ENCODE peak calls at places on chromosomes 7 and 10, in four cellular contexts. One of them, this sample, is unnamed.

GRCh38 chr10:81576336-81576735 is 298.7 kb upstream of the NRG3 start:
- DNase-seq in GM12865: no peak
- DNase-seq in NCI-H2107: no peak
- DNase-seq in NCI-H226: no peak
- DNase-seq in this sample: no peak

GRCh38 chr10:101570764-101571572 is 17.1 kb downstream of the POLL start:
- DNase-seq in NCI-H2107: no peak
- DNase-seq in GM12865: no peak
- DNase-seq in NCI-H226: no peak
- DNase-seq in this sample: no peak

GRCh38 chr7:111164442-111164841 is 73.5 kb downstream of the LRRN3 start:
- DNase-seq in GM12865: no peak
- DNase-seq in NCI-H226: no peak
- DNase-seq in NCI-H2107: no peak
- DNase-seq in this sample: no peak

GRCh38 chr7:96401200-96401599 is 79.3 kb upstream of the SLC25A13 start:
- DNase-seq in NCI-H2107: no peak
- DNase-seq in NCI-H226: no peak
- DNase-seq in GM12865: no peak
- DNase-seq in this sample: no peak

GRCh38 chr10:89295597-89295996 is 6.2 kb upstream of the IFIT2 start:
- DNase-seq in GM12865: peak; percentile 18
- DNase-seq in NCI-H2107: no peak
- DNase-seq in NCI-H226: peak; percentile 63
- DNase-seq in this sample: no peak

GRCh38 chr7:98232799-98233198 is 19.2 kb downstream of the TECPR1 start:
- DNase-seq in GM12865: no peak
- DNase-seq in NCI-H226: no peak
- DNase-seq in NCI-H2107: no peak
- DNase-seq in this sample: no peak

GRCh38 chr10:13450078-13450477 is 78.7 kb downstream of the BEND7 start:
- DNase-seq in GM12865: no peak
- DNase-seq in NCI-H226: peak; percentile 68
- DNase-seq in NCI-H2107: no peak
- DNase-seq in this sample: no peak

GRCh38 chr10:78372806-78373205 is 339.1 kb downstream of the RPS24 start:
- DNase-seq in NCI-H226: no peak
- DNase-seq in NCI-H2107: no peak
- DNase-seq in GM12865: no peak
- DNase-seq in this sample: no peak

GRCh38 chr7:4650471-4651047 is 31.5 kb upstream of the FOXK1 start:
- DNase-seq in GM12865: no peak
- DNase-seq in NCI-H2107: no peak
- DNase-seq in NCI-H226: no peak
- DNase-seq in this sample: no peak

GRCh38 chr10:16712883-16713282 is 104.3 kb downstream of the RSU1 start:
- DNase-seq in NCI-H226: no peak
- DNase-seq in GM12865: no peak
- DNase-seq in NCI-H2107: no peak
- DNase-seq in this sample: no peak

GRCh38 chr7:34837316-34837715 is 179.3 kb downstream of the NPSR1 start:
- DNase-seq in GM12865: no peak
- DNase-seq in NCI-H2107: no peak
- DNase-seq in NCI-H226: no peak
- DNase-seq in this sample: no peak

GRCh38 chr7:2071133-2071832 is 161.5 kb downstream of the MAD1L1 start:
- DNase-seq in GM12865: no peak
- DNase-seq in NCI-H2107: no peak
- DNase-seq in NCI-H226: no peak
- DNase-seq in this sample: no peak

GRCh38 chr7:2116903-2117680 is 115.7 kb downstream of the MAD1L1 start:
- DNase-seq in NCI-H226: peak; percentile 52
- DNase-seq in GM12865: no peak
- DNase-seq in NCI-H2107: no peak
- DNase-seq in this sample: no peak

GRCh38 chr10:102242118-102242485 is 790 bp upstream of the PITX3 start:
- DNase-seq in NCI-H226: no peak
- DNase-seq in NCI-H2107: no peak
- DNase-seq in GM12865: no peak
- DNase-seq in this sample: no peak

GRCh38 chr7:50714851-50715250 is 67.8 kb downstream of the GRB10 start:
- DNase-seq in NCI-H2107: no peak
- DNase-seq in NCI-H226: peak; percentile 70
- DNase-seq in GM12865: no peak
- DNase-seq in this sample: no peak

GRCh38 chr7:154289119-154289518 is 236.9 kb downstream of the DPP6 start:
- DNase-seq in NCI-H226: no peak
- DNase-seq in GM12865: no peak
- DNase-seq in NCI-H2107: no peak
- DNase-seq in this sample: no peak

GRCh38 chr10:112304460-112304859 is 21.3 kb downstream of the TECTB start:
- DNase-seq in NCI-H226: no peak
- DNase-seq in GM12865: no peak
- DNase-seq in NCI-H2107: no peak
- DNase-seq in this sample: no peak

GRCh38 chr7:92765725-92766124 is 70.6 kb downstream of the CDK6 start:
- DNase-seq in GM12865: no peak
- DNase-seq in NCI-H226: peak; percentile 94
- DNase-seq in NCI-H2107: no peak
- DNase-seq in this sample: no peak

GRCh38 chr7:4683043-4683883 is 1.2 kb downstream of the FOXK1 start:
- DNase-seq in NCI-H2107: no peak
- DNase-seq in GM12865: peak; percentile 52
- DNase-seq in NCI-H226: no peak
- DNase-seq in this sample: peak; percentile 33

GRCh38 chr10:68271104-68271882 is 39.4 kb upstream of the ATOH7 start:
- DNase-seq in NCI-H2107: no peak
- DNase-seq in NCI-H226: no peak
- DNase-seq in GM12865: no peak
- DNase-seq in this sample: no peak

GRCh38 chr10:62373995-62374861 is at the start of gene ZNF365:
- DNase-seq in NCI-H226: peak; percentile 17
- DNase-seq in NCI-H2107: no peak
- DNase-seq in GM12865: peak; percentile 2
- DNase-seq in this sample: peak; percentile 69

GRCh38 chr10:43204394-43204942 is 62.4 kb downstream of the RASGEF1A start:
- DNase-seq in GM12865: no peak
- DNase-seq in NCI-H2107: no peak
- DNase-seq in NCI-H226: no peak
- DNase-seq in this sample: no peak